ENCODE peak calls at places on chromosomes 1 and 21, in nine cellular contexts. F is ascending aorta, H is left ventricle myocardium inferior, A is Peyer's patch, Z is upper lobe of right lung, L is left lung, S is heart right ventricle, B is suprapubic skin, X is neural progenitor cell. N is an unnamed sample.
A peak's percentile ranks its signal among the peaks of the same experiment; 100 is the strongest.

GRCh38 chr1:232218955-232219865 is 410.7 kb downstream of the SIPA1L2 start:
- DNase-seq in F (no peak), H (peak; percentile 29), A (no peak), Z (no peak), L (no peak), S (peak; percentile 24), B (no peak), X (no peak), N (peak; percentile 51)

GRCh38 chr21:37984416-37984815 is 68.2 kb upstream of the KCNJ6 start:
- DNase-seq in F (no peak), H (no peak), A (no peak), Z (no peak), L (no peak), S (no peak), B (no peak), X (no peak), N (no peak)

GRCh38 chr1:192831706-192832355 is 23.0 kb downstream of the RGS2 start:
- DNase-seq in F (no peak), H (no peak), A (no peak), Z (no peak), L (no peak), S (no peak), B (no peak), X (no peak), N (no peak)

GRCh38 chr1:155934933-155935590 is 849 bp upstream of the KHDC4 start:
- DNase-seq in F (no peak), H (no peak), A (no peak), Z (no peak), L (no peak), S (no peak), B (no peak), X (no peak), N (no peak)

GRCh38 chr1:46510341-46510997 is 20.8 kb downstream of the DMBX1 start:
- DNase-seq in F (no peak), H (no peak), A (no peak), Z (no peak), L (no peak), S (no peak), B (no peak), X (no peak), N (no peak)

GRCh38 chr1:67883069-67883468 is 49.8 kb upstream of the GNG12 start:
- DNase-seq in F (no peak), H (no peak), A (no peak), Z (no peak), L (no peak), S (no peak), B (no peak), X (no peak), N (no peak)

GRCh38 chr1:42761567-42761966 is 5.3 kb downstream of the P3H1 start:
- DNase-seq in F (no peak), H (no peak), A (no peak), Z (no peak), L (no peak), S (no peak), B (no peak), X (no peak), N (no peak)

GRCh38 chr1:112529301-112529700 is 20.5 kb downstream of the WNT2B start:
- DNase-seq in F (no peak), H (no peak), A (no peak), Z (no peak), L (no peak), S (no peak), B (no peak), X (no peak), N (no peak)

GRCh38 chr1:247332901-247333361 is 1.3 kb upstream of the ZNF496 start:
- DNase-seq in F (no peak), H (no peak), A (no peak), Z (no peak), L (peak; percentile 73), S (no peak), B (no peak), X (peak; percentile 42), N (peak; percentile 37)

GRCh38 chr1:16073490-16074104 is at the start of gene FAM131C:
- DNase-seq in F (no peak), H (no peak), A (peak; percentile 25), Z (no peak), L (no peak), S (no peak), B (no peak), X (peak; percentile 82), N (peak; percentile 42)

GRCh38 chr1:29142714-29143113 is 19.0 kb upstream of the TMEM200B start:
- DNase-seq in F (no peak), H (no peak), A (no peak), Z (no peak), L (no peak), S (no peak), B (no peak), X (no peak), N (no peak)

GRCh38 chr1:28450561-28450960 is 55.3 kb upstream of the RCC1 start:
- DNase-seq in F (no peak), H (no peak), A (no peak), Z (no peak), L (no peak), S (no peak), B (no peak), X (no peak), N (no peak)

GRCh38 chr1:207251066-207251465 is 70.4 kb upstream of the CD55 start:
- DNase-seq in F (no peak), H (no peak), A (no peak), Z (no peak), L (no peak), S (no peak), B (no peak), X (no peak), N (no peak)

GRCh38 chr1:24957808-24958752 is 28.0 kb upstream of the RUNX3 start:
- DNase-seq in F (no peak), H (no peak), A (no peak), Z (no peak), L (no peak), S (no peak), B (no peak), X (no peak), N (no peak)

GRCh38 chr1:241600496-241600901 is 39.7 kb downstream of the CHML start:
- DNase-seq in F (no peak), H (no peak), A (no peak), Z (no peak), L (no peak), S (no peak), B (no peak), X (no peak), N (no peak)

GRCh38 chr1:21855257-21856096 is 43.4 kb downstream of the LDLRAD2 start:
- DNase-seq in F (no peak), H (no peak), A (no peak), Z (no peak), L (no peak), S (no peak), B (no peak), X (no peak), N (no peak)

GRCh38 chr1:21857142-21857839 is 45.2 kb downstream of the LDLRAD2 start:
- DNase-seq in F (no peak), H (no peak), A (no peak), Z (no peak), L (no peak), S (no peak), B (no peak), X (no peak), N (no peak)

GRCh38 chr1:21861602-21862429 is 49.8 kb downstream of the LDLRAD2 start:
- DNase-seq in F (no peak), H (no peak), A (no peak), Z (no peak), L (no peak), S (no peak), B (no peak), X (no peak), N (no peak)

GRCh38 chr1:21857840-21858670 is 46.0 kb downstream of the LDLRAD2 start:
- DNase-seq in F (no peak), H (no peak), A (no peak), Z (no peak), L (no peak), S (no peak), B (no peak), X (no peak), N (no peak)

DNA sequence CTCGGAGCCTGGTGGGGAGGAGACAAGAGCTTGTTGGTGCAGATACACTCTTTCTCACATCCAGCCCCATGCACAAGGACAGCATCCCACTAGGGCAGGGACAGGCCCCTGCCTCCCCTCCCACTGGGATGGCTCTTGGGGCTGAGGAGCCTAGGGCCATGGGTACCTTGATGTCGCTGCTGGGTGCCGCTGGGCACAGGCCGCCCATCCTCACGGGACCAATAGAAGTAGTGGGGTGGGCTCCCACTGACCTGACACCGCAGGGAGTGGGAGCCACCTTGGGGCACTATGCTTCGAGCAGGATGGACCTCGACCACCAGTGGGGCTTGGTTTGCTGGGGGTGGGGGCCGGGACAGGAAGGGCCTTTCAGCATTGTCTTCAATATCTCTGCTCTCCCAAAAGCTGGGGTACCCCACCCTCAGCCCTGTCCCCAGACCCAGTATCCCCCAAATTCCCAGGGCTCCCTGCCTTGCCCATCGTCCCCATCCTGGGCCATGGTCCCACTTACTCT is 47.7 kb downstream of the LDLRAD2 start:
- DNase-seq in F (no peak), H (no peak), A (no peak), Z (no peak), L (no peak), S (no peak), B (no peak), X (no peak), N (no peak)
- H3K27me3 ChIP-seq in F (no peaks in the 10 kb centered on the region), H (no peaks in the 10 kb centered on the region), A (no peaks in the 10 kb centered on the region), Z (no peaks in the 10 kb centered on the region), L (no peaks in the 10 kb centered on the region), S (no peaks in the 10 kb centered on the region), B (no peaks in the 10 kb centered on the region), X (no peaks in the 10 kb centered on the region), N (no peaks in the 10 kb centered on the region)

GRCh38 chr1:172746091-172746949 is 87.4 kb downstream of the FASLG start:
- DNase-seq in F (no peak), H (no peak), A (peak; percentile 69), Z (no peak), L (no peak), S (no peak), B (no peak), X (no peak), N (no peak)
- H3K4me3 ChIP-seq in F (no peak overlapping the region), H (no peak overlapping the region), A (no peak overlapping the region), Z (no peak overlapping the region), L (no peak overlapping the region), S (no peak overlapping the region), B (no peak overlapping the region), X (no peak overlapping the region), N (no peak overlapping the region)

GRCh38 chr1:165897326-165898303 is 70.2 kb downstream of the UCK2 start:
- DNase-seq in F (no peak), H (no peak), A (no peak), Z (no peak), L (no peak), S (peak; percentile 64), B (no peak), X (no peak), N (no peak)
- H3K4me1 ChIP-seq in F (peaks cover 47% of the 10 kb centered on the region), H (peaks cover 67% of the 10 kb centered on the region), A (no peaks in the 10 kb centered on the region), Z (peaks cover 20% of the 10 kb centered on the region), L (peaks cover 5% of the 10 kb centered on the region), S (peaks cover 13% of the 10 kb centered on the region), B (peaks cover 57% of the 10 kb centered on the region), X (no peaks in the 10 kb centered on the region), N (peaks cover 18% of the 10 kb centered on the region)

DNA sequence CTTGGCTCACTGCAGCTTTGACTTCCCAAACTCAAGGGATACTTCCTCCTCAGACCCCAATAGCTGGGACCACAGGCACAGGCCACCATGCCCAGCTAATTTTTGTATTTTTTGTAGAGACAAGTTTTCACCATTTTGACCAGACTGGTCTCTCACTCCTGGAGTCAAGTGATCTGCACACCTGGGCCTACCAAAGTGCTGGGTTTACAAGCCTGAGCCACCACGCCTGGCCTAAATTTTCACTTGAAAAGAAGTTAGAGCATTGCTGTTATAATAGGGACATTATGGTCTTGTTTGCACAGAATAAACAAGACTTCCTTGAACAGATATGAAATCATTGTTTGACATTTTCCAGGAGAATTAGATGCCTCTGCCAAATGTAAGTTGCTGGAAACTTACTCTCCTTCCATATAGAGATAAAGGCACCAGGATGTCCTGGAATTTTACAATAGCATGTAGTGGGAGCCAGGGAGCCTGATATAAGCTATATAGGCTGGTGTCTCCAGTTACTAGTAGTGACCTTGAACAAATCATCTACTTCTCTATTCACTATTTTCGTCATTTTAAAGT is 16.9 kb downstream of the SLC35A3 start:
- DNase-seq in F (no peak), H (no peak), A (no peak), Z (no peak), L (no peak), S (no peak), B (no peak), X (no peak), N (no peak)
- H3K27me3 ChIP-seq in F (no peaks in the 10 kb centered on the region), H (no peaks in the 10 kb centered on the region), A (no peaks in the 10 kb centered on the region), Z (no peaks in the 10 kb centered on the region), L (no peaks in the 10 kb centered on the region), S (no peaks in the 10 kb centered on the region), B (no peaks in the 10 kb centered on the region), X (no peaks in the 10 kb centered on the region), N (no peaks in the 10 kb centered on the region)